ENCODE peak calls at places on chromosome 1, in five cellular contexts. X is CD4-positive, CD25-positive, alpha-beta regulatory T cell; K is small intestine; T is stomach; H is choroid plexus epithelial cell. G is an unnamed sample.

GRCh38 chr1:8070381-8070811 is 44.3 kb upstream of the ERRFI1 start:
- DNase-seq in K (peak; percentile 54), T (peak; percentile 73), X (no peak), H (peak; percentile 31), G (no peak)

GRCh38 chr1:35855016-35855700 is 27.9 kb upstream of the AGO1 start:
- DNase-seq in H (no peak), T (no peak), X (no peak), K (no peak), G (peak; percentile 38)

GRCh38 chr1:214500349-214501055 is 50.9 kb downstream of the PTPN14 start:
- DNase-seq in X (no peak), K (no peak), T (no peak), H (no peak), G (peak; percentile 42)

GRCh38 chr1:106754957-106755356 is 301.5 kb upstream of the PRMT6 start:
- DNase-seq in T (no peak), H (no peak), K (no peak), X (no peak), G (no peak)

GRCh38 chr1:111649227-111649626 is 29.6 kb downstream of the RAP1A start:
- DNase-seq in T (no peak), X (no peak), H (no peak), K (no peak), G (no peak)

GRCh38 chr1:166172106-166172505 is 5.3 kb upstream of the FAM78B start:
- DNase-seq in K (peak; percentile 17), T (no peak), X (no peak), H (no peak), G (no peak)

GRCh38 chr1:34763142-34763781 is 3.7 kb downstream of the GJB4 start:
- DNase-seq in K (no peak), X (no peak), T (no peak), H (peak; percentile 13), G (no peak)

GRCh38 chr1:152870831-152871730 is 7.0 kb upstream of the SMCP start:
- DNase-seq in T (no peak), X (peak; percentile 9), K (no peak), H (peak; percentile 1), G (no peak)

GRCh38 chr1:229119876-229120275 is 151.0 kb upstream of the RAB4A start:
- DNase-seq in H (peak; percentile 10), X (no peak), T (no peak), K (no peak), G (peak; percentile 32)

GRCh38 chr1:93694039-93694438 is 12.4 kb upstream of the BCAR3 start:
- DNase-seq in H (no peak), T (no peak), K (no peak), X (no peak), G (no peak)

GRCh38 chr1:93692983-93693591 is 11.4 kb upstream of the BCAR3 start:
- DNase-seq in X (peak; percentile 76), K (no peak), T (no peak), H (peak; percentile 71), G (peak; percentile 79)

GRCh38 chr1:93690921-93691789 is 9.5 kb upstream of the BCAR3 start:
- DNase-seq in K (peak; percentile 74), X (no peak), T (peak; percentile 45), H (no peak), G (no peak)

GRCh38 chr1:93692001-93692400 is 10.4 kb upstream of the BCAR3 start:
- DNase-seq in X (no peak), T (no peak), K (no peak), H (no peak), G (no peak)

GRCh38 chr1:93692451-93692861 is 10.8 kb upstream of the BCAR3 start:
- DNase-seq in X (no peak), K (no peak), H (no peak), T (no peak), G (peak; percentile 65)
- H3K4me3 ChIP-seq in X (no peak overlapping the region), K (no peak overlapping the region), H (no peak overlapping the region), T (no peak overlapping the region), G (no peak overlapping the region)

DNA sequence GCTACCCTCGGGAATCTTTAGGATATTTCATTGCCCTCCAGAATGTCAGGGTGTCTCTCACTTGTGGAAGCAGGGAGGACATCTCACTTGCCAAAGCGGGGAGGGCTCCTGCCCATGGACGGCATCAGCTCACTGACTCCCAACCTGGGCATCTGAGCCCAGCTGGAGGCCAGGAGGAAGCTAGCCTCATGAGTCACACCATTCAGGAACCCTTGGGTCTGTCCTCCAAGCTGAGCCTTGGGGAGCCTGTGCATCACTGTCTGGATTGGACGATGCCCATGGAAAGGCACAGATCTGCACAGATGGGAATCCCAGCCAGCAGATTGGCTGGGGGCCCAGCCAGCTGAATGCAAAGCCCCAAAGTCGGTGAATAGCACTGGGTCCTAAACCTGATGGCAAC is 25.2 kb downstream of the WNT3A start:
- DNase-seq in T (no peak), H (no peak), X (no peak), K (no peak), G (no peak)
- H3K4me3 ChIP-seq in T (no peak overlapping the region), H (no peak overlapping the region), X (no peak overlapping the region), K (no peak overlapping the region), G (no peak overlapping the region)

DNA sequence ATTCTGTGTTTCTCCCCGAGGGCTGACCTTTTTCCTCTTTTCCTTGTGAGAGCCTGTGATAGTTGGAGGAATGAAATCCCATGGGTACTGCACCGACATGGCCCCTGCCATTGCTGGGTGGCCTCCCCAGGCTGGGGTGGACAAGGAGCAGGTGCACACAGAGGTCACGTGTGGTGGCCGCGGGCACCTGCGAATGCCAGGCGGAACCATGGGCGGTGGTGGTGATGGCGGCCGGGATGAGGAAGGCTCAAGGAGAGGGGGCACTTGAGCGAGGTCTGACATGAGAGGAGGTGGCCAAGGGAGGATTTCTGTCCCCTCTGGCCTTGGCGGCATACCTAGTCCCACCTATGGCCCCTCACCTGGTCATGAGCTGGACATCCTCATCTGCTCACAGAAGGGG is 69.6 kb downstream of the AJAP1 start:
- DNase-seq in X (no peak), T (no peak), H (no peak), K (no peak), G (no peak)
- H3K4me3 ChIP-seq in X (no peak overlapping the region), T (no peak overlapping the region), H (no peak overlapping the region), K (no peak overlapping the region), G (no peak overlapping the region)

GRCh38 chr1:23167353-23168078 is 1.1 kb downstream of the LUZP1 start:
- DNase-seq in X (peak; percentile 35), H (peak; percentile 97), T (peak; percentile 54), K (peak; percentile 69), G (peak; percentile 78)

GRCh38 chr1:23168462-23169218 is at the start of gene LUZP1:
- DNase-seq in X (peak; percentile 76), T (peak; percentile 92), K (peak; percentile 90), H (peak; percentile 93), G (peak; percentile 96)

GRCh38 chr1:23168079-23168461 is 586 bp downstream of the LUZP1 start:
- DNase-seq in H (no peak), X (peak; percentile 47), K (no peak), T (no peak), G (no peak)

GRCh38 chr1:23169727-23170335 is 1.2 kb upstream of the LUZP1 start:
- DNase-seq in K (peak; percentile 36), X (peak; percentile 50), T (no peak), H (peak; percentile 90), G (peak; percentile 95)

GRCh38 chr1:23169219-23169575 is 541 bp upstream of the LUZP1 start:
- DNase-seq in X (no peak), T (no peak), H (no peak), K (no peak), G (no peak)
- H3K4me3 ChIP-seq in X (peak overlapping the region; percentile 32), T (peak overlapping the region; percentile 74), H (peak overlapping the region; percentile 74), K (no peak overlapping the region), G (peak overlapping the region; percentile 95)

GRCh38 chr1:151356668-151357067 is 9.6 kb upstream of the RFX5 start:
- DNase-seq in T (no peak), H (no peak), K (no peak), X (no peak), G (peak; percentile 13)

GRCh38 chr1:151346082-151346768 is 827 bp downstream of the RFX5 start:
- DNase-seq in X (peak; percentile 24), H (peak; percentile 28), T (no peak), K (no peak), G (peak; percentile 12)

GRCh38 chr1:151346769-151347522 is at the start of gene RFX5:
- DNase-seq in X (peak; percentile 99), T (peak; percentile 96), H (peak; percentile 99), K (peak; percentile 99), G (peak; percentile 99)

GRCh38 chr1:151347523-151348246 is 633 bp upstream of the RFX5 start:
- DNase-seq in H (peak; percentile 33), T (no peak), X (no peak), K (no peak), G (peak; percentile 14)

DNA sequence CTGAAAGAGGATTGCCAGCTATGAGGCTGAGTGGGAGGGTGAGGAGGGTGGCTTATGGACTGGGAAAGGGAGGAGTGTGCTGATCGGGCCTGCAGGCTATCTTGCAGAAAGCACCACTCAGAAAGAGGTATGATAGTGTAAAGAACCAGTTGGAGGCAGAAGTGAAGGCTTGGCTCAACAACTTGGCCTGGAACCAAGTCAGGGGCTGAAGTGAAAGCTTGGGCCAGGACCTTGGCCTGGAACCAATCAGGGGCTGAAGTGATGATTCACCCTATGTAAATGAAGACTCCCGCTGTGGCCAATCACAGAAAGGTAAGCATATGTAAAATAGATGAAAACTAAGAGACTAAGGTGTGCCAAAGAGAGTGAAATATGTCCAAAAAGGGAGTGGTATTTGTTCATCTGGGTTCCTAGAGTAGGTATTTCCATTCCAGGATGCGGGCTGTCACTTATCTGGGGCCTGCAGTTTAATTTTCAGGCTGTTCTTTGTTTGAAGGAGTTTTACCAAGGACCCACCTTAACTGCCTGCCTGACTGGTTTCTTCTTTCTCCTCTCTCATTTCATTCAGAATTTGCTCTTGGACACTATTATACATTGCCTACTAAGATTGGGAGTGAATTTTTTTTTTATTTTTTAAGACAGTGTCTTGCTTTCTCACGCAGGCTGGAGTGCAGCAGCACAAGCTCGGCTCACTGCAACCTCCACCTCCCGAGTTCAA is 5.1 kb upstream of the RFX5 start:
- DNase-seq in H (peak; percentile 75), T (peak; percentile 53), X (no peak), K (peak; percentile 63), G (peak; percentile 13)
- H3K4me3 ChIP-seq in H (no peak overlapping the region), T (no peak overlapping the region), X (no peak overlapping the region), K (no peak overlapping the region), G (no peak overlapping the region)

GRCh38 chr1:185170291-185170848 is 13.4 kb downstream of the SWT1 start:
- DNase-seq in H (peak; percentile 80), K (peak; percentile 61), X (peak; percentile 83), T (no peak), G (peak; percentile 69)
- H3K4me3 ChIP-seq in H (no peak overlapping the region), K (no peak overlapping the region), X (no peak overlapping the region), T (no peak overlapping the region), G (no peak overlapping the region)

GRCh38 chr1:233252436-233252835 is 43.1 kb downstream of the PCNX2 start:
- DNase-seq in K (no peak), H (no peak), X (no peak), T (no peak), G (peak; percentile 55)
- H3K4me3 ChIP-seq in K (no peak overlapping the region), H (no peak overlapping the region), X (no peak overlapping the region), T (no peak overlapping the region), G (no peak overlapping the region)

GRCh38 chr1:27522148-27522859 is 32.3 kb upstream of the WASF2 start:
- DNase-seq in K (no peak), H (no peak), X (peak; percentile 85), T (peak; percentile 74), G (no peak)
- H3K4me3 ChIP-seq in K (no peak overlapping the region), H (no peak overlapping the region), X (peak overlapping the region; percentile 87), T (peak overlapping the region; percentile 35), G (no peak overlapping the region)